ENCODE peak calls at places on chromosomes 5 and 9, in nine cellular contexts. Y is IMR-90, T is heart left ventricle, D is GM12892, M is GM12891, J is adrenal gland, A is ovary, Q is esophagus squamous epithelium, H is lower leg skin. F is an unnamed sample.

GRCh38 chr5:120446068-120446492 is 18.0 kb upstream of the PRR16 start:
- DNase-seq in Y (peak), A (no peak), Q (no peak), J (no peak), H (no peak), M (no peak), T (no peak), D (no peak), F (no peak)

GRCh38 chr9:95101326-95101725 is 216.2 kb downstream of the FANCC start:
- DNase-seq in H (no peak), A (no peak), Y (no peak), D (no peak), Q (no peak), M (no peak), T (no peak), J (no peak), F (no peak)

GRCh38 chr9:14466429-14466818 is 152.5 kb upstream of the NFIB start:
- DNase-seq in H (no peak), Q (no peak), D (no peak), J (no peak), T (no peak), A (no peak), M (no peak), Y (no peak), F (no peak)

GRCh38 chr5:3325206-3325605 is 270.4 kb upstream of the IRX1 start:
- DNase-seq in J (no peak), Y (no peak), D (no peak), H (peak), Q (no peak), T (no peak), A (no peak), M (no peak), F (no peak)

GRCh38 chr9:15961217-15961616 is 408.4 kb downstream of the CCDC171 start:
- DNase-seq in D (no peak), J (no peak), Q (no peak), H (no peak), M (no peak), T (no peak), A (no peak), Y (no peak), F (no peak)

GRCh38 chr9:85258823-85259370 is 482.9 kb downstream of the AGTPBP1 start:
- DNase-seq in J (peak), D (peak), H (peak), Q (no peak), T (peak), A (no peak), M (peak), Y (no peak), F (peak)

GRCh38 chr5:78076351-78076750 is 218.1 kb downstream of the AP3B1 start:
- DNase-seq in Q (no peak), A (no peak), H (no peak), J (peak), T (no peak), Y (no peak), D (no peak), M (no peak), F (no peak)

GRCh38 chr5:11197726-11198125 is 436.7 kb upstream of the DAP start:
- DNase-seq in Y (no peak), T (no peak), Q (no peak), J (no peak), D (no peak), A (no peak), M (no peak), H (no peak), F (no peak)

GRCh38 chr9:37036237-37037136 is 2.4 kb upstream of the PAX5 start:
- DNase-seq in A (no peak), J (peak), M (no peak), H (no peak), D (peak), Q (no peak), Y (peak), T (peak), F (no peak)

DNA sequence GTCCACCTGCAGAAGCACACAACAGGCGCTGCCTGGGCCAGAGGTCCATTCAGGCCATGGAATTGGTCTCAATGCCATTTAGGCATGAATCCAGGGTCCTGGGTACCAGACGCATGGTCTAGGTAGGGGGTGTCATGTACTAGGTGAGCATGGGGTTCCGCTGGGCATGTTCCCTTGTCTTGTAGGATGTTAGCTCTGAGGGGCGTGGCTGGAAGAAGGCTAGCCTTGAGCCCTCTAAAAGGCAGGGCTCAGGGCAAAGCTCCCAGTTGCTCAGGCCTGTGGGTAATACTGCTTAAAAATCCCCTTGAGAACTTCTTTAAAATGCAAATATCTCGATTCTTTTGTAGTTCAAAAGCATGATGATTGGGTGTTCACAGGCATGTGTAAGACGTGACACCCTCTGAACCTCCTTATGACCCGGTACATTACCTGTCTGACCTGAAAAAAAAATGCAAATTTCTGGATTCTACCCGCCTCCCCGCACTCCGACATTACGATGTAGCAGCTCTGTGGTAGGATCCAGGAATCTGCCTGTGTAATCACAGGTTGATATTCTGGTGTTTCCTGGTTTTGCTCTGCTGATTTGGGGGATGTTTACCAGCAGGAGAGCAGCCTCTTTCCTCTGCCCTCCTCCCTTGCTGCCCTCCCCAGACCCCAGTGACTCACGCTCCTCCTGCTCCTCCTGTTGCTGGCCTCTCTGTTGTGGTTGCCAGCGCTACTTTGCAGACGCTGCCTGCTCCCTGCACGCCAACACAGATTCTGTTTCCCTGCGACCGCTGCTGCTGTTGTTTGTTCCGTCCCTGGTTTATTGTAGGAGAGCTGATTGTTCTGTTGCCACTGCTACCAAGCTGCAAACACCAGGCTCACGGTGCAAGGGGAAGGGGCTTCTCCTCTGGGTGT is 5.7 kb downstream of the TMC1 start:
- DNase-seq in M (no peak), A (peak), H (peak), J (peak), D (peak), Y (peak), Q (no peak), T (peak), F (peak)
- TF ChIP-seq POLR2A in M (peak), A (peak), H (no peak), J (no peak), D (peak), Y (peak), Q (no peak), T (no peak), F (no peak)

GRCh38 chr9:136663311-136663679 is 579 bp downstream of the EGFL7 start:
- DNase-seq in Y (no peak), H (no peak), A (no peak), Q (no peak), T (no peak), M (no peak), J (no peak), D (no peak), F (no peak)

GRCh38 chr9:136662326-136662655 is 425 bp upstream of the EGFL7 start:
- DNase-seq in H (no peak), D (no peak), M (no peak), Y (no peak), T (no peak), Q (no peak), A (no peak), J (no peak), F (no peak)

GRCh38 chr9:136664000-136664798 is 1.5 kb downstream of the EGFL7 start:
- DNase-seq in Q (no peak), H (no peak), D (no peak), A (no peak), M (no peak), Y (no peak), J (no peak), T (no peak), F (no peak)

GRCh38 chr9:136661641-136662325 is 933 bp upstream of the EGFL7 start:
- DNase-seq in J (no peak), Y (no peak), M (no peak), A (no peak), Q (no peak), H (no peak), D (no peak), T (no peak), F (no peak)

DNA sequence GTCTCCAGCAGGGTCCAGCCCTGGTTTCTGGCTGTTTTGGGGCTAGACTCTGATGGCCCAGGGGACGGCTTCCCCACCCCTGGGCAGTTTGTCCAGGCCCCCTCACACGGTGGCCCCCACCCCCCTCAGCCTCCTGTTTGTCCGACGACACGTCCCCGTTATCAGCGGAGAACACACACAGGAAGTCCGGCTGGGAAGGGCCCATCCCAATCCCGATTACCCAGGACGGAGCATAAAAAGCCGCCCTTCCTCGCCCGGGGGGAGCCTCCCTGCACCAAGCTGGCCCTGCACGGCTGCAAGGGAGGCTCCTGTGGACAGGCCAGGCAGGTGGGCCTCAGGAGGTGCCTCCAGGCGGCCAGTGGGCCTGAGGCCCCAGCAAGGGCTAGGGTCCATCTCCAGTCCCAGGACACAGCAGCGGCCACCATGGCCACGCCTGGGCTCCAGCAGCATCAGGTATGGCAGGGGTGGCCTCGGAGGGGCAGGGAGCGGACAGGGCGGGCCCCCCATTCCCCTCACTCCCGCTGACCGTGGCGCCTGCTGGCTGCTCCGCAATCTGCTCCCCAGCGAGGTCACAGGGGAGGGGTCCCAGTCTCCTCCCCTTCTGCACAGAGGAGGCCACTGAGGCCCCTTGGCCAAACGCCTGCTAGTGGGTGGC is at the start of gene EGFL7:
- DNase-seq in Y (no peak), M (no peak), T (peak), A (no peak), H (no peak), D (no peak), Q (no peak), J (peak), F (no peak)
- TF ChIP-seq POLR2A in Y (no peak), M (no peak), T (no peak), A (no peak), H (no peak), D (no peak), Q (peak), J (peak), F (no peak)

DNA sequence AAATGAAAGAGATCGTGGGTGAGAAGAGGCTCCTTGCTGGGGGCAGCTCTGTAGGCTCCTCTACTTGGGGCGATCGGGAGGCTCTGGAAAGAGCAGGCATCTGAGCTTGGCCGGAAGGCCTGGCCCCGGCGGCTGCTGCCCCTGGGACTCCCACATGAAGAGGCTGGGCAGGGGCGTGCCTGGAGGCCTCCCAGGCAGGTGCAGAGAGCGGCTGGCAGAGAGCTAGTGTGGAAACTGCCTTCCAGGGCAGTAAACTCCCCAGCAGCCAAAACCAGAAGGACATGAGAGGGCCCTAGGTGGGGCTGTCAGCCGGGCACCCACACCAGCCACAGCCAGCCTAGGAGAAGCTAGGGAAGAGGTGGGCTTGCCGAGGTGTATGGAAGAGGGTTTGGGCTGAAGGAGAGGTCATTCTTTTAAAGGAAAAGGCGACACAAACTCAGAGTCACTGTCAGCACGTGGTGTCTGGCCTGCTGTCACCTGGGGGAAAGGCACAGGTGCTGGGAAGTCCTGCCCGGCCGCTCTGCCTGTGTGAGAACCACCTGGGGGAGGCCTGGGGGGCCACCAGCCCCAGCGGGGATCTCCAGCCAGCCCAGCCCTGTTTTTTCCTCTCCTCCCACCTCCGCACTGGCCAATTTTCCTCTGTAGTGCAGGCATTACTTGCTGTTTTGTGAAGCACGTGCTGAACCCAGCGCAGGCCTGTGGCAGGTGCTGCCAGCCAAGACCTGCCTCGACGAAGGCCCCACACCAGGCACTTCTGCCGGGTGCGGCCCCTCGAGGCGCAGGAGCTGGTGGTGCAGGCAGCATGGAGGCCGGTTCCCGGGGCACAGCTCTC is 44.8 kb upstream of the EGFL7 start:
- DNase-seq in H (no peak), A (no peak), J (no peak), Y (no peak), M (peak), T (no peak), D (no peak), Q (no peak), F (no peak)
- TF ChIP-seq POLR2A in H (no peak), A (no peak), J (no peak), Y (no peak), M (no peak), T (no peak), D (no peak), Q (no peak), F (no peak)

GRCh38 chr5:172175263-172175719 is 12.7 kb downstream of the STK10 start:
- DNase-seq in A (no peak), M (peak), J (peak), H (peak), Q (peak), Y (no peak), T (peak), D (peak), F (no peak)
- TF ChIP-seq POLR2A in A (no peak), M (peak), J (no peak), H (no peak), Q (no peak), Y (no peak), T (no peak), D (peak), F (no peak)

DNA sequence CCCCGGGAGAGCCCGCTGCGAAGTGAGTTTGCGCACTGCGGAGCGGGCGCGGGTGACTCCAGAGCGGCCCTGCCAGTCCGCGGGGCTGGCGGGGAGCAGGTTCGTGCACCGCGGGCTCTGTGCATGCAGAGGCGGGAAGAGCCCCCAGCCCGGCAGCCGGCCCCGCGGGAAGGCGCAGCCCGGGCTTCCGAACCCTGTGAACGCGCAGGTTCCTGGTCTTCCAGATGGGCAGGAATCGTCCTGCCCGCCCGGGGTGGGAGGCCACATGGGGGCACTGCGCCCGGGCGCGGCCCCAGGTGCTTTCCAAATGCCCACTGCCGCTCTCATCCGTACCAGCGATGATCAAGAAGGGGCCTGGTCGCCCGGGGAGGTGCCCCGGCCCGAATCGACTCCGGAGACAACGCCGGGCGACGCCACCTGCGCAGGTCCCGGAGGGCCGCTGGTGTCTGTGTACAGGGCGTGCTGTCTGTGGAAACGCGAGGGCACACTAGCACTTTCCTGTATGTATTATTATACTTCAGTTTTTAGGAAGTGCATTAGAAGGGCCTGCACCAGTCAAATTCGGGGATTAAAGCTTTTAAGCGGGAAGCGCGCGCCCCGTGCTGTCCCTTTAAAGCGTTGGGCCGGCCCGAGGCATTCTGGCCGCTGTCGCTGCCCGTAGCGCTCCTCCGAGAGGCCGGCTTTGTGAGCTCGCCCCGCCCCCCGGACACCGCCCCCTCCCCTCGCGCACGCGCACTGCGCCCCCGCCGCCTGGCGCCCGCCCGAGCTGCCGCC is at the start of gene WDR5:
- DNase-seq in J (peak), M (peak), T (peak), A (peak), H (peak), Y (peak), D (peak), Q (peak), F (peak)
- TF ChIP-seq POLR2A in J (no peak), M (peak), T (no peak), A (peak), H (no peak), Y (no peak), D (peak), Q (peak), F (no peak)

DNA sequence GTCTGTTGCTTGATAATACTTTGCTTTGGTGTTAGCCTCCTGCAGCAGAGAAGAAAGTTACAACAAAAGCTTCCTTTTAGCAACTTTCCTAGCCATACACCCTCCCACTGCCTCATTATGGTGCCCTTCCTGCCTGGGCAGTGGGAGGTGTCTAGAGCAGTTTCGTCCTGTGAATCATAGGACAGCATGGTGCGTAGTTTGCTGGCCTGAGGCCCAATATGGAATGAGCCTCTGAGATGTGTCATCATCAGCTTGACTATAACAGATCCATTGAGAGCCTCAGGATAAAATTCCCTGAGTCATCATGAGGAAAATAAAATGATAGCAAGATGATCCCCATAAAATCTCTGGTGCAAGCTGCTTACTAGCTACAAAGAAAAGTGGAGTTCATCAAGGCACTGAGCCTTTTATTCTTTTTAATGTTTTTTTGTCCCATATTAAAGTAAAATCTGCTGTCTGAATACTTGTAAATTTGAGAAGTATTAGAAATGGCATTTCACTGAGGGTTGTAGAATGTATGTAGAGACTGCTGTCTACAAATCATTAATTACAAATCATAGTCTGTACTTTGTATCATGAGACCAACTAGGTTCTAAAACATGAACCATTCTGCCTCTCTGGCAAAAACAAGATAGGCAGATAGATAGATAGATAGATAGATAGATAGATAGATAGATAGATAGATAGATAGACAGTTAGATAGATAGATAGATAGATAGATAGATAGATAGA is 303.0 kb upstream of the PDE4D start:
- DNase-seq in H (peak), J (peak), D (no peak), Q (no peak), Y (peak), M (no peak), A (no peak), T (no peak), F (no peak)
- TF ChIP-seq POLR2A in H (no peak), J (no peak), D (no peak), Q (no peak), Y (no peak), M (no peak), A (no peak), T (no peak), F (no peak)

GRCh38 chr5:39315995-39316394 is 48.3 kb downstream of the C9 start:
- DNase-seq in A (no peak), Y (no peak), T (no peak), Q (no peak), J (no peak), H (no peak), M (no peak), D (no peak), F (no peak)
- TF ChIP-seq POLR2A in A (no peak), Y (no peak), T (no peak), Q (no peak), J (no peak), H (no peak), M (no peak), D (no peak), F (no peak)

GRCh38 chr5:142701673-142702311 is 15.9 kb upstream of the FGF1 start:
- DNase-seq in J (no peak), T (no peak), Y (no peak), D (no peak), H (no peak), A (no peak), M (no peak), Q (no peak), F (no peak)
- TF ChIP-seq POLR2A in J (no peak), T (no peak), Y (no peak), D (no peak), H (no peak), A (no peak), M (no peak), Q (no peak), F (no peak)